ENCODE peak calls at places on chromosome 1, in five cellular contexts. B is NCI-H510A; J is stimulated activated CD4-positive, alpha-beta T cell treated with anti-CD3 and anti-CD28 coated beads, Interleukin-1b, Interleukin-23, amount 100 ng/mL, for 4 hours; L is activated CD8-positive, alpha-beta memory T cell treated with anti-CD3 and anti-CD28 coated beads for 24 hours; S is B cell. Q is an unnamed sample.

GRCh38 chr1:77683142-77683835 is 831 bp upstream of the ZZZ3 start:
- DNase-seq in S (peak; percentile 91), L (peak; percentile 94), J (peak; percentile 85), B (peak; percentile 96), Q (peak; percentile 96)

GRCh38 chr1:54296666-54297065 is 96.7 kb downstream of the MRPL37 start:
- DNase-seq in B (no peak), L (no peak), J (no peak), S (no peak), Q (no peak)

GRCh38 chr1:180527270-180527669 is 24.9 kb upstream of the ACBD6 start:
- DNase-seq in B (no peak), L (no peak), S (no peak), J (no peak), Q (no peak)

GRCh38 chr1:168261390-168261789 is 19.3 kb upstream of the TBX19 start:
- DNase-seq in B (no peak), L (no peak), J (no peak), S (no peak), Q (no peak)

GRCh38 chr1:36729716-36730510 is 247.2 kb upstream of the CSF3R start:
- DNase-seq in S (no peak), J (no peak), B (no peak), L (no peak), Q (no peak)

GRCh38 chr1:39676951-39677350 is 5.0 kb upstream of the NT5C1A start:
- DNase-seq in L (no peak), J (no peak), B (no peak), S (no peak), Q (no peak)

GRCh38 chr1:44784094-44785026 is 3.6 kb downstream of the BEST4 start:
- DNase-seq in J (peak; percentile 34), B (no peak), S (peak; percentile 59), L (peak; percentile 79), Q (peak; percentile 62)

GRCh38 chr1:211613108-211613947 is 34.4 kb upstream of the SLC30A1 start:
- DNase-seq in J (no peak), L (no peak), S (no peak), B (no peak), Q (peak; percentile 71)

GRCh38 chr1:240093120-240093961 is 1.7 kb downstream of the FMN2 start:
- DNase-seq in B (no peak), L (no peak), S (peak; percentile 32), J (no peak), Q (no peak)

GRCh38 chr1:21520899-21521716 is 11.9 kb downstream of the ALPL start:
- DNase-seq in B (no peak), J (no peak), L (no peak), S (no peak), Q (no peak)

GRCh38 chr1:167706363-167706762 is 15.4 kb upstream of the MPZL1 start:
- DNase-seq in S (no peak), L (no peak), J (no peak), B (no peak), Q (no peak)

GRCh38 chr1:37076168-37076567 is 41.9 kb upstream of the GRIK3 start:
- DNase-seq in B (no peak), L (no peak), J (no peak), S (no peak), Q (no peak)

Q was measured in Peyer's patch.